ENCODE peak calls at places on chromosome 21, in five cellular contexts. W, S, M, D and E are unnamed samples.

GRCh38 chr21:19402870-19403269 is 999.3 kb upstream of the TMPRSS15 start:
- DNase-seq in W (no peak), S (no peak), M (no peak), D (no peak), E (no peak)

GRCh38 chr21:29192999-29193563 is 62.6 kb downstream of the MAP3K7CL start:
- DNase-seq in W (no peak), S (no peak), M (no peak), D (no peak), E (peak; percentile 42)

GRCh38 chr21:39036581-39036980 is 146.7 kb downstream of the PSMG1 start:
- DNase-seq in W (no peak), S (no peak), M (no peak), D (no peak), E (no peak)

GRCh38 chr21:34926784-34927548 is 122.1 kb downstream of the RUNX1 start:
- DNase-seq in W (no peak), S (no peak), M (peak; percentile 51), D (peak; percentile 72), E (no peak)

GRCh38 chr21:39913651-39914145 is 46.5 kb downstream of the PCP4 start:
- DNase-seq in W (no peak), S (no peak), M (no peak), D (no peak), E (no peak)

GRCh38 chr21:39467746-39468145 is 16.0 kb downstream of the SH3BGR start:
- DNase-seq in W (no peak), S (no peak), M (no peak), D (no peak), E (no peak)

GRCh38 chr21:45290948-45291612 is 3.4 kb upstream of the POFUT2 start:
- DNase-seq in W (no peak), S (no peak), M (no peak), D (no peak), E (peak; percentile 30)

GRCh38 chr21:28579986-28580550 is 412.6 kb downstream of the LTN1 start:
- DNase-seq in W (no peak), S (no peak), M (no peak), D (no peak), E (no peak)

GRCh38 chr21:35438643-35439404 is 389.7 kb upstream of the RUNX1 start:
- DNase-seq in W (peak; percentile 21), S (no peak), M (no peak), D (no peak), E (no peak)

GRCh38 chr21:38917045-38917774 is 111.5 kb downstream of the ETS2 start:
- DNase-seq in W (no peak), S (no peak), M (no peak), D (peak; percentile 94), E (no peak)

GRCh38 chr21:44926364-44927101 is 5.8 kb upstream of the ITGB2 start:
- DNase-seq in W (no peak), S (no peak), M (no peak), D (no peak), E (no peak)

GRCh38 chr21:18451679-18452078 is 48.1 kb upstream of the TMPRSS15 start:
- DNase-seq in W (no peak), S (no peak), M (no peak), D (no peak), E (no peak)

GRCh38 chr21:31874817-31875216 is 2.0 kb downstream of the HUNK start:
- DNase-seq in W (no peak), S (no peak), M (no peak), D (no peak), E (no peak)

GRCh38 chr21:44378646-44379581 is 25.5 kb downstream of the TRPM2 start:
- DNase-seq in W (no peak), S (no peak), M (no peak), D (no peak), E (peak; percentile 20)

GRCh38 chr21:35236090-35236489 is 187.0 kb upstream of the RUNX1 start:
- DNase-seq in W (peak; percentile 51), S (no peak), M (no peak), D (no peak), E (no peak)

GRCh38 chr21:19529031-19529430 is 1125.4 kb upstream of the TMPRSS15 start:
- DNase-seq in W (no peak), S (no peak), M (no peak), D (no peak), E (no peak)

GRCh38 chr21:16454371-16454770 is 724.6 kb downstream of the USP25 start:
- DNase-seq in W (no peak), S (no peak), M (no peak), D (no peak), E (no peak)

GRCh38 chr21:15255359-15256157 is 190.8 kb upstream of the NRIP1 start:
- DNase-seq in W (no peak), S (no peak), M (no peak), D (no peak), E (no peak)

GRCh38 chr21:43916691-43917514 is 51.9 kb downstream of the AGPAT3 start:
- DNase-seq in W (peak; percentile 71), S (no peak), M (peak; percentile 69), D (no peak), E (no peak)

GRCh38 chr21:35390013-35390776 is 341.1 kb upstream of the RUNX1 start:
- DNase-seq in W (no peak), S (no peak), M (no peak), D (no peak), E (peak; percentile 21)

GRCh38 chr21:45353200-45353599 is 51.8 kb upstream of the COL18A1 start:
- DNase-seq in W (no peak), S (no peak), M (no peak), D (no peak), E (peak; percentile 78)

GRCh38 chr21:46667735-46668380 is 32.4 kb downstream of the PRMT2 start:
- DNase-seq in W (no peak), S (no peak), M (no peak), D (peak; percentile 14), E (peak; percentile 80)

GRCh38 chr21:44761011-44761729 is 40.5 kb downstream of the UBE2G2 start:
- DNase-seq in W (no peak), S (peak; percentile 25), M (peak; percentile 45), D (peak; percentile 44), E (no peak)

GRCh38 chr21:43367296-43367695 is 59.6 kb downstream of the SIK1 start:
- DNase-seq in W (no peak), S (no peak), M (no peak), D (no peak), E (peak; percentile 78)

GRCh38 chr21:18987515-18988026 is 584.0 kb upstream of the TMPRSS15 start:
- DNase-seq in W (no peak), S (no peak), M (no peak), D (no peak), E (no peak)

GRCh38 chr21:17622018-17622417 is 9.3 kb upstream of the BTG3 start:
- DNase-seq in W (no peak), S (no peak), M (no peak), D (no peak), E (no peak)

GRCh38 chr21:45478816-45479669 is 63.2 kb downstream of the SLC19A1 start:
- DNase-seq in W (no peak), S (no peak), M (no peak), D (no peak), E (no peak)

GRCh38 chr21:43961382-43961909 is 50.7 kb upstream of the TRAPPC10 start:
- DNase-seq in W (no peak), S (no peak), M (no peak), D (no peak), E (no peak)

GRCh38 chr21:45709127-45709526 is 65.6 kb downstream of the PCBP3 start:
- DNase-seq in W (no peak), S (no peak), M (no peak), D (no peak), E (no peak)

GRCh38 chr21:38773108-38774061 is 32.3 kb upstream of the ETS2 start:
- DNase-seq in W (no peak), S (peak; percentile 49), M (no peak), D (peak; percentile 34), E (no peak)

GRCh38 chr21:45639206-45640000 is 4.1 kb upstream of the PCBP3 start:
- DNase-seq in W (no peak), S (no peak), M (no peak), D (no peak), E (peak; percentile 78)

GRCh38 chr21:17798796-17799195 is 20.4 kb downstream of the C21orf91 start:
- DNase-seq in W (no peak), S (no peak), M (no peak), D (no peak), E (no peak)

GRCh38 chr21:29091032-29091431 is 17.6 kb upstream of the CCT8 start:
- DNase-seq in W (no peak), S (peak; percentile 7), M (no peak), D (no peak), E (no peak)

GRCh38 chr21:38343691-38344090 is 86.9 kb downstream of the KCNJ15 start:
- DNase-seq in W (no peak), S (peak; percentile 58), M (no peak), D (no peak), E (no peak)

GRCh38 chr21:40658237-40658636 is 188.7 kb downstream of the DSCAM start:
- DNase-seq in W (no peak), S (no peak), M (no peak), D (no peak), E (no peak)

GRCh38 chr21:39314155-39315027 is 959 bp upstream of the BRWD1 start:
- DNase-seq in W (no peak), S (peak; percentile 10), M (peak; percentile 71), D (peak; percentile 31), E (no peak)

GRCh38 chr21:22927469-22927868 is 1929.3 kb downstream of the NCAM2 start:
- DNase-seq in W (no peak), S (no peak), M (no peak), D (no peak), E (no peak)
- TF ChIP-seq REST in W (no peak), S (no peak), M (no peak), D (no peak), E (no peak)

GRCh38 chr21:36454079-36454478 is 25.8 kb downstream of the CLDN14 start:
- DNase-seq in W (no peak), S (no peak), M (no peak), D (no peak), E (no peak)
- TF ChIP-seq EP300 in W (no peak), S (no peak), M (no peak), D (no peak), E (no peak)

GRCh38 chr21:27519357-27519756 is 552.5 kb upstream of the ADAMTS5 start:
- DNase-seq in W (no peak), S (no peak), M (no peak), D (no peak), E (no peak)
- TF ChIP-seq REST in W (no peak), S (no peak), M (no peak), D (no peak), E (no peak)

GRCh38 chr21:42227909-42228708 is 9.2 kb downstream of the ABCG1 start:
- DNase-seq in W (peak; percentile 85), S (peak; percentile 78), M (peak; percentile 66), D (peak; percentile 39), E (peak; percentile 45)
- TF ChIP-seq EP300 in W (no peak), S (no peak), M (no peak), D (no peak), E (no peak)